ENCODE peak calls at places on chromosomes 4 and X, in eight cellular contexts. One of them, this sample, is unnamed.

GRCh38 chr4:174201898-174202297 is 81.6 kb downstream of the FBXO8 start:
- DNase-seq in HFFc6: no peak
- DNase-seq in effector memory CD4-positive, alpha-beta T cell: no peak
- DNase-seq in lung: no peak
- DNase-seq in choroid plexus epithelial cell: no peak
- DNase-seq in MM.1S: no peak
- DNase-seq in left cardiac atrium: no peak
- DNase-seq in activated CD4-positive, alpha-beta T cell treated with anti-CD3 and anti-CD28 coated beads, Interleukin-2, amount 10 ng/mL, durations not matched to agents 7 days and 5 days: no peak
- DNase-seq in this sample: no peak

GRCh38 chrX:38561951-38562719 is 793 bp downstream of the TSPAN7 start:
- DNase-seq in HFFc6: no peak
- DNase-seq in effector memory CD4-positive, alpha-beta T cell: no peak
- DNase-seq in lung: peak
- DNase-seq in choroid plexus epithelial cell: no peak
- DNase-seq in MM.1S: no peak
- DNase-seq in left cardiac atrium: peak
- DNase-seq in activated CD4-positive, alpha-beta T cell treated with anti-CD3 and anti-CD28 coated beads, Interleukin-2, amount 10 ng/mL, durations not matched to agents 7 days and 5 days: no peak
- DNase-seq in this sample: peak

GRCh38 chr4:138555584-138555983 is 313.4 kb upstream of the SLC7A11 start:
- DNase-seq in HFFc6: peak
- DNase-seq in effector memory CD4-positive, alpha-beta T cell: no peak
- DNase-seq in lung: no peak
- DNase-seq in choroid plexus epithelial cell: peak
- DNase-seq in MM.1S: no peak
- DNase-seq in left cardiac atrium: no peak
- DNase-seq in activated CD4-positive, alpha-beta T cell treated with anti-CD3 and anti-CD28 coated beads, Interleukin-2, amount 10 ng/mL, durations not matched to agents 7 days and 5 days: no peak
- DNase-seq in this sample: no peak

GRCh38 chr4:107719211-107719926 is 665 bp downstream of the PAPSS1 start:
- DNase-seq in HFFc6: peak
- DNase-seq in effector memory CD4-positive, alpha-beta T cell: no peak
- DNase-seq in lung: no peak
- DNase-seq in choroid plexus epithelial cell: peak
- DNase-seq in MM.1S: peak
- DNase-seq in left cardiac atrium: no peak
- DNase-seq in activated CD4-positive, alpha-beta T cell treated with anti-CD3 and anti-CD28 coated beads, Interleukin-2, amount 10 ng/mL, durations not matched to agents 7 days and 5 days: no peak
- DNase-seq in this sample: no peak

GRCh38 chr4:30744957-30745640 is 24.9 kb downstream of the PCDH7 start:
- DNase-seq in HFFc6: no peak
- DNase-seq in effector memory CD4-positive, alpha-beta T cell: no peak
- DNase-seq in lung: no peak
- DNase-seq in choroid plexus epithelial cell: peak
- DNase-seq in MM.1S: no peak
- DNase-seq in left cardiac atrium: no peak
- DNase-seq in activated CD4-positive, alpha-beta T cell treated with anti-CD3 and anti-CD28 coated beads, Interleukin-2, amount 10 ng/mL, durations not matched to agents 7 days and 5 days: no peak
- DNase-seq in this sample: no peak

GRCh38 chrX:103211012-103211715 is 3.7 kb upstream of the BEX4 start:
- DNase-seq in HFFc6: peak
- DNase-seq in effector memory CD4-positive, alpha-beta T cell: peak
- DNase-seq in lung: no peak
- DNase-seq in choroid plexus epithelial cell: peak
- DNase-seq in MM.1S: peak
- DNase-seq in left cardiac atrium: peak
- DNase-seq in activated CD4-positive, alpha-beta T cell treated with anti-CD3 and anti-CD28 coated beads, Interleukin-2, amount 10 ng/mL, durations not matched to agents 7 days and 5 days: peak
- DNase-seq in this sample: peak

GRCh38 chrX:119502727-119503483 is 34.7 kb downstream of the SLC25A5 start:
- DNase-seq in HFFc6: peak
- DNase-seq in effector memory CD4-positive, alpha-beta T cell: no peak
- DNase-seq in lung: peak
- DNase-seq in choroid plexus epithelial cell: peak
- DNase-seq in MM.1S: no peak
- DNase-seq in left cardiac atrium: no peak
- DNase-seq in activated CD4-positive, alpha-beta T cell treated with anti-CD3 and anti-CD28 coated beads, Interleukin-2, amount 10 ng/mL, durations not matched to agents 7 days and 5 days: peak
- DNase-seq in this sample: peak

GRCh38 chr4:182897601-182898478 is 19.3 kb downstream of the DCTD start:
- DNase-seq in HFFc6: no peak
- DNase-seq in effector memory CD4-positive, alpha-beta T cell: no peak
- DNase-seq in lung: peak
- DNase-seq in choroid plexus epithelial cell: no peak
- DNase-seq in MM.1S: no peak
- DNase-seq in left cardiac atrium: no peak
- DNase-seq in activated CD4-positive, alpha-beta T cell treated with anti-CD3 and anti-CD28 coated beads, Interleukin-2, amount 10 ng/mL, durations not matched to agents 7 days and 5 days: no peak
- DNase-seq in this sample: peak

GRCh38 chrX:1591863-1592127 is 391 bp downstream of the AKAP17A start:
- DNase-seq in HFFc6: no peak
- DNase-seq in effector memory CD4-positive, alpha-beta T cell: no peak
- DNase-seq in lung: no peak
- DNase-seq in choroid plexus epithelial cell: peak
- DNase-seq in MM.1S: no peak
- DNase-seq in left cardiac atrium: no peak
- DNase-seq in activated CD4-positive, alpha-beta T cell treated with anti-CD3 and anti-CD28 coated beads, Interleukin-2, amount 10 ng/mL, durations not matched to agents 7 days and 5 days: no peak
- DNase-seq in this sample: no peak